ENCODE peak calls at places on chromosomes 13 and 19, in nine cellular contexts. One of them, this sample, is unnamed.

GRCh38 chr19:57803594-57804325 is 11.0 kb downstream of the ZNF552 start:
- DNase-seq in stomach: peak; percentile 43
- DNase-seq in heart right ventricle: no peak
- DNase-seq in H9: peak; percentile 77
- DNase-seq in fibroblast of lung: peak; percentile 58
- DNase-seq in tibial nerve: no peak
- DNase-seq in mucosa of descending colon: peak; percentile 66
- DNase-seq in Peyer's patch: peak; percentile 59
- DNase-seq in Caco-2: no peak
- DNase-seq in this sample: peak; percentile 52

GRCh38 chr13:73141292-73141771 is 82.5 kb downstream of the KLF5 start:
- DNase-seq in stomach: peak; percentile 29
- DNase-seq in heart right ventricle: no peak
- DNase-seq in H9: no peak
- DNase-seq in fibroblast of lung: peak; percentile 5
- DNase-seq in tibial nerve: no peak
- DNase-seq in mucosa of descending colon: no peak
- DNase-seq in Peyer's patch: no peak
- DNase-seq in Caco-2: no peak
- DNase-seq in this sample: peak; percentile 22

GRCh38 chr13:46738055-46738454 is 58.9 kb downstream of the ESD start:
- DNase-seq in stomach: no peak
- DNase-seq in heart right ventricle: no peak
- DNase-seq in H9: no peak
- DNase-seq in fibroblast of lung: peak; percentile 14
- DNase-seq in tibial nerve: no peak
- DNase-seq in mucosa of descending colon: no peak
- DNase-seq in Peyer's patch: no peak
- DNase-seq in Caco-2: no peak
- DNase-seq in this sample: no peak

GRCh38 chr13:28121224-28121623 is 17.1 kb upstream of the PAN3 start:
- DNase-seq in stomach: no peak
- DNase-seq in heart right ventricle: no peak
- DNase-seq in H9: no peak
- DNase-seq in fibroblast of lung: no peak
- DNase-seq in tibial nerve: no peak
- DNase-seq in mucosa of descending colon: no peak
- DNase-seq in Peyer's patch: no peak
- DNase-seq in Caco-2: no peak
- DNase-seq in this sample: no peak

GRCh38 chr19:54373781-54374266 is 9.1 kb upstream of the LAIR1 start:
- DNase-seq in stomach: no peak
- DNase-seq in heart right ventricle: peak; percentile 20
- DNase-seq in H9: no peak
- DNase-seq in fibroblast of lung: no peak
- DNase-seq in tibial nerve: peak; percentile 31
- DNase-seq in mucosa of descending colon: no peak
- DNase-seq in Peyer's patch: no peak
- DNase-seq in Caco-2: no peak
- DNase-seq in this sample: no peak

GRCh38 chr13:46296920-46297319 is 85.2 kb downstream of the LRRC63 start:
- DNase-seq in stomach: no peak
- DNase-seq in heart right ventricle: no peak
- DNase-seq in H9: no peak
- DNase-seq in fibroblast of lung: peak; percentile 94
- DNase-seq in tibial nerve: peak; percentile 19
- DNase-seq in mucosa of descending colon: no peak
- DNase-seq in Peyer's patch: no peak
- DNase-seq in Caco-2: no peak
- DNase-seq in this sample: no peak

GRCh38 chr13:76239031-76239680 is 603.0 kb downstream of the LMO7 start:
- DNase-seq in stomach: no peak
- DNase-seq in heart right ventricle: no peak
- DNase-seq in H9: no peak
- DNase-seq in fibroblast of lung: peak; percentile 39
- DNase-seq in tibial nerve: no peak
- DNase-seq in mucosa of descending colon: no peak
- DNase-seq in Peyer's patch: no peak
- DNase-seq in Caco-2: no peak
- DNase-seq in this sample: no peak

GRCh38 chr19:32404939-32405430 is 585 bp upstream of the DPY19L3 start:
- DNase-seq in stomach: peak; percentile 69
- DNase-seq in heart right ventricle: peak; percentile 47
- DNase-seq in H9: no peak
- DNase-seq in fibroblast of lung: peak; percentile 43
- DNase-seq in tibial nerve: peak; percentile 50
- DNase-seq in mucosa of descending colon: peak; percentile 79
- DNase-seq in Peyer's patch: peak; percentile 73
- DNase-seq in Caco-2: peak; percentile 59
- DNase-seq in this sample: peak; percentile 28

GRCh38 chr13:94656766-94657165 is 55.1 kb downstream of the GPR180 start:
- DNase-seq in stomach: no peak
- DNase-seq in heart right ventricle: no peak
- DNase-seq in H9: no peak
- DNase-seq in fibroblast of lung: peak; percentile 96
- DNase-seq in tibial nerve: no peak
- DNase-seq in mucosa of descending colon: no peak
- DNase-seq in Peyer's patch: no peak
- DNase-seq in Caco-2: no peak
- DNase-seq in this sample: no peak

GRCh38 chr13:73934215-73934623 is 200.0 kb downstream of the KLF12 start:
- DNase-seq in stomach: no peak
- DNase-seq in heart right ventricle: no peak
- DNase-seq in H9: no peak
- DNase-seq in fibroblast of lung: no peak
- DNase-seq in tibial nerve: no peak
- DNase-seq in mucosa of descending colon: no peak
- DNase-seq in Peyer's patch: no peak
- DNase-seq in Caco-2: no peak
- DNase-seq in this sample: no peak

GRCh38 chr19:42683917-42684513 is 56.3 kb downstream of the PSG3 start:
- DNase-seq in stomach: no peak
- DNase-seq in heart right ventricle: no peak
- DNase-seq in H9: no peak
- DNase-seq in fibroblast of lung: peak; percentile 44
- DNase-seq in tibial nerve: peak; percentile 25
- DNase-seq in mucosa of descending colon: no peak
- DNase-seq in Peyer's patch: no peak
- DNase-seq in Caco-2: peak; percentile 51
- DNase-seq in this sample: peak; percentile 6

GRCh38 chr13:49935171-49936084 is 712 bp downstream of the SPRYD7 start:
- DNase-seq in stomach: peak; percentile 33
- DNase-seq in heart right ventricle: peak; percentile 21
- DNase-seq in H9: peak; percentile 66
- DNase-seq in fibroblast of lung: peak; percentile 51
- DNase-seq in tibial nerve: peak; percentile 13
- DNase-seq in mucosa of descending colon: no peak
- DNase-seq in Peyer's patch: no peak
- DNase-seq in Caco-2: peak; percentile 79
- DNase-seq in this sample: peak; percentile 29

GRCh38 chr19:50796634-50797428 is 6.6 kb downstream of the ACP4 start:
- DNase-seq in stomach: no peak
- DNase-seq in heart right ventricle: no peak
- DNase-seq in H9: no peak
- DNase-seq in fibroblast of lung: no peak
- DNase-seq in tibial nerve: no peak
- DNase-seq in mucosa of descending colon: no peak
- DNase-seq in Peyer's patch: no peak
- DNase-seq in Caco-2: no peak
- DNase-seq in this sample: no peak

GRCh38 chr19:50796128-50796633 is 6.0 kb downstream of the ACP4 start:
- DNase-seq in stomach: no peak
- DNase-seq in heart right ventricle: no peak
- DNase-seq in H9: no peak
- DNase-seq in fibroblast of lung: no peak
- DNase-seq in tibial nerve: no peak
- DNase-seq in mucosa of descending colon: no peak
- DNase-seq in Peyer's patch: no peak
- DNase-seq in Caco-2: peak; percentile 39
- DNase-seq in this sample: no peak

GRCh38 chr19:50798943-50799851 is 9.0 kb downstream of the ACP4 start:
- DNase-seq in stomach: no peak
- DNase-seq in heart right ventricle: no peak
- DNase-seq in H9: no peak
- DNase-seq in fibroblast of lung: no peak
- DNase-seq in tibial nerve: no peak
- DNase-seq in mucosa of descending colon: no peak
- DNase-seq in Peyer's patch: no peak
- DNase-seq in Caco-2: no peak
- DNase-seq in this sample: no peak

GRCh38 chr19:50797429-50798115 is 7.4 kb downstream of the ACP4 start:
- DNase-seq in stomach: no peak
- DNase-seq in heart right ventricle: no peak
- DNase-seq in H9: no peak
- DNase-seq in fibroblast of lung: no peak
- DNase-seq in tibial nerve: no peak
- DNase-seq in mucosa of descending colon: no peak
- DNase-seq in Peyer's patch: no peak
- DNase-seq in Caco-2: no peak
- DNase-seq in this sample: no peak

DNA sequence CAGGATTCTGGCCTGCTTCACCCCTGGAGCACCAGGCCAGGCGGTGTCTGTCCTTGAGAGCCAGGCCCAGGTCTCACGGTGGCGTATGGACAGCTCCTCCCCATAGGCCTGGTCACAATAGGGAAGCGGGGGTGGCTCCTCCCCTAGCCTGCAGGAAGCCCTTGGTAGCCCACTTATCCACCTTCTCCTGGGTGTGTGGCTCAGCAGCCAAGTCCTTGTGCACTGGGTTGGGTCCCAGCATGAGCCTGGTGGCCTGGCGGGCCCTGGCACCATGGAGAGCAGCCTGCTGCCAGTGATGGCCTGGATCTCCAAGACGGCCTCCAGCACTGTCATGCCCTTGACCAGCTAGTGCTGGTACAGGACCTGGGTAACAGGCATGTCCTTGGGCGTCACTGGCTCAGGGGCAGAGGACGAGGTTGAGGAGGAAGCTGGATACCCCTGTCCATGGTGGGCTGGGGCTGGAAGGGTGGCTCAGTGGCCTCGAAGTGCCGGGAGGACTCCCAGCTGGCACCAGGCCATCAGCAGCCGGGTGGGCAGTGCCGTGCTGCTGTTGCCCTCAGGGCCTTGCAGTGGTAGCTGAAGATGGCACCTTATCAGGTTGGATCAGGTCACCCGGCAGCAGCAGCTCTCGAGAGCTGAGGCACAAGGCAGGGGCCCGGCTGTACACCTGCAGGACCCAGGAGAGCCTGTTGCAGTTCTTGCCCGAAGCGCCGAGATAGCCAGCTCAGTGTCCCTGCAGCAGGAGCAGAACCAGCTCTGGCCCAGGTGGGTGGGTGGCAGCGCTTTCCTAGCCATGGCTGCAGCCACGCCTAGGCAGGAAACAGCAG is 8.1 kb downstream of the ACP4 start:
- DNase-seq in stomach: no peak
- DNase-seq in heart right ventricle: no peak
- DNase-seq in H9: no peak
- DNase-seq in fibroblast of lung: no peak
- DNase-seq in tibial nerve: no peak
- DNase-seq in mucosa of descending colon: no peak
- DNase-seq in Peyer's patch: no peak
- DNase-seq in Caco-2: no peak
- DNase-seq in this sample: no peak
- H3K4me1 ChIP-seq in stomach: peaks cover 10% of the 10 kb centered on the region
- H3K4me1 ChIP-seq in heart right ventricle: peaks cover 13% of the 10 kb centered on the region
- H3K4me1 ChIP-seq in H9: peaks cover 5% of the 10 kb centered on the region
- H3K4me1 ChIP-seq in fibroblast of lung: peaks cover 5% of the 10 kb centered on the region
- H3K4me1 ChIP-seq in tibial nerve: no peaks in the 10 kb centered on the region
- H3K4me1 ChIP-seq in mucosa of descending colon: peaks cover 9% of the 10 kb centered on the region
- H3K4me1 ChIP-seq in Peyer's patch: no peaks in the 10 kb centered on the region
- H3K4me1 ChIP-seq in Caco-2: peaks cover 10% of the 10 kb centered on the region
- H3K4me1 ChIP-seq in this sample: no peaks in the 10 kb centered on the region

GRCh38 chr19:2634960-2635359 is 67.5 kb downstream of the GNG7 start:
- DNase-seq in stomach: no peak
- DNase-seq in heart right ventricle: no peak
- DNase-seq in H9: no peak
- DNase-seq in fibroblast of lung: no peak
- DNase-seq in tibial nerve: no peak
- DNase-seq in mucosa of descending colon: no peak
- DNase-seq in Peyer's patch: no peak
- DNase-seq in Caco-2: no peak
- DNase-seq in this sample: no peak

GRCh38 chr19:2634228-2634951 is 68.1 kb downstream of the GNG7 start:
- DNase-seq in stomach: peak; percentile 81
- DNase-seq in heart right ventricle: no peak
- DNase-seq in H9: no peak
- DNase-seq in fibroblast of lung: peak; percentile 60
- DNase-seq in tibial nerve: peak; percentile 40
- DNase-seq in mucosa of descending colon: no peak
- DNase-seq in Peyer's patch: no peak
- DNase-seq in Caco-2: no peak
- DNase-seq in this sample: no peak

GRCh38 chr19:2636142-2636896 is 66.2 kb downstream of the GNG7 start:
- DNase-seq in stomach: no peak
- DNase-seq in heart right ventricle: no peak
- DNase-seq in H9: no peak
- DNase-seq in fibroblast of lung: no peak
- DNase-seq in tibial nerve: no peak
- DNase-seq in mucosa of descending colon: no peak
- DNase-seq in Peyer's patch: no peak
- DNase-seq in Caco-2: no peak
- DNase-seq in this sample: no peak

GRCh38 chr19:2631213-2631821 is 71.2 kb downstream of the GNG7 start:
- DNase-seq in stomach: no peak
- DNase-seq in heart right ventricle: no peak
- DNase-seq in H9: no peak
- DNase-seq in fibroblast of lung: peak; percentile 48
- DNase-seq in tibial nerve: no peak
- DNase-seq in mucosa of descending colon: no peak
- DNase-seq in Peyer's patch: no peak
- DNase-seq in Caco-2: no peak
- DNase-seq in this sample: no peak

GRCh38 chr19:2633693-2634075 is 68.8 kb downstream of the GNG7 start:
- DNase-seq in stomach: no peak
- DNase-seq in heart right ventricle: no peak
- DNase-seq in H9: no peak
- DNase-seq in fibroblast of lung: no peak
- DNase-seq in tibial nerve: no peak
- DNase-seq in mucosa of descending colon: no peak
- DNase-seq in Peyer's patch: no peak
- DNase-seq in Caco-2: no peak
- DNase-seq in this sample: no peak
- H3K4me1 ChIP-seq in stomach: peaks cover 16% of the 10 kb centered on the region
- H3K4me1 ChIP-seq in heart right ventricle: peaks cover 15% of the 10 kb centered on the region
- H3K4me1 ChIP-seq in H9: no peaks in the 10 kb centered on the region
- H3K4me1 ChIP-seq in fibroblast of lung: no peaks in the 10 kb centered on the region
- H3K4me1 ChIP-seq in tibial nerve: no peaks in the 10 kb centered on the region
- H3K4me1 ChIP-seq in mucosa of descending colon: no peaks in the 10 kb centered on the region
- H3K4me1 ChIP-seq in Peyer's patch: peaks cover 4% of the 10 kb centered on the region
- H3K4me1 ChIP-seq in Caco-2: peaks cover 5% of the 10 kb centered on the region
- H3K4me1 ChIP-seq in this sample: peaks cover 2% of the 10 kb centered on the region

GRCh38 chr19:4590559-4590958 is 31.1 kb upstream of the SEMA6B start:
- DNase-seq in stomach: no peak
- DNase-seq in heart right ventricle: no peak
- DNase-seq in H9: no peak
- DNase-seq in fibroblast of lung: no peak
- DNase-seq in tibial nerve: no peak
- DNase-seq in mucosa of descending colon: no peak
- DNase-seq in Peyer's patch: no peak
- DNase-seq in Caco-2: no peak
- DNase-seq in this sample: no peak
- H3K4me1 ChIP-seq in stomach: no peaks in the 10 kb centered on the region
- H3K4me1 ChIP-seq in heart right ventricle: no peaks in the 10 kb centered on the region
- H3K4me1 ChIP-seq in H9: no peaks in the 10 kb centered on the region
- H3K4me1 ChIP-seq in fibroblast of lung: no peaks in the 10 kb centered on the region
- H3K4me1 ChIP-seq in tibial nerve: no peaks in the 10 kb centered on the region
- H3K4me1 ChIP-seq in mucosa of descending colon: no peaks in the 10 kb centered on the region
- H3K4me1 ChIP-seq in Peyer's patch: no peaks in the 10 kb centered on the region
- H3K4me1 ChIP-seq in Caco-2: no peaks in the 10 kb centered on the region
- H3K4me1 ChIP-seq in this sample: no peaks in the 10 kb centered on the region

GRCh38 chr13:43669101-43669500 is 117.7 kb downstream of the ENOX1 start:
- DNase-seq in stomach: no peak
- DNase-seq in heart right ventricle: no peak
- DNase-seq in H9: no peak
- DNase-seq in fibroblast of lung: no peak
- DNase-seq in tibial nerve: no peak
- DNase-seq in mucosa of descending colon: no peak
- DNase-seq in Peyer's patch: no peak
- DNase-seq in Caco-2: no peak
- DNase-seq in this sample: no peak
- H3K4me1 ChIP-seq in stomach: peaks cover 9% of the 10 kb centered on the region
- H3K4me1 ChIP-seq in heart right ventricle: peaks cover 9% of the 10 kb centered on the region
- H3K4me1 ChIP-seq in H9: no peaks in the 10 kb centered on the region
- H3K4me1 ChIP-seq in fibroblast of lung: peaks cover 2% of the 10 kb centered on the region
- H3K4me1 ChIP-seq in tibial nerve: no peaks in the 10 kb centered on the region
- H3K4me1 ChIP-seq in mucosa of descending colon: peaks cover 5% of the 10 kb centered on the region
- H3K4me1 ChIP-seq in Peyer's patch: no peaks in the 10 kb centered on the region
- H3K4me1 ChIP-seq in Caco-2: peaks cover 43% of the 10 kb centered on the region
- H3K4me1 ChIP-seq in this sample: no peaks in the 10 kb centered on the region